ENCODE peak calls at places on chromosomes 6 and 20, in ten cellular contexts. One of them, this sample, is unnamed.

GRCh38 chr6:37809144-37809543 is 10.4 kb upstream of the ZFAND3 start:
- DNase-seq in AML-193: no peak
- DNase-seq in left colon: no peak
- DNase-seq in astrocyte of the spinal cord: peak
- DNase-seq in naive thymus-derived CD4-positive, alpha-beta T cell: no peak
- DNase-seq in HEK293T: no peak
- DNase-seq in Right ventricle myocardium superior: peak
- DNase-seq in dermis blood vessel endothelial cell: no peak
- DNase-seq in A549: no peak
- DNase-seq in cardiac muscle cell: peak
- DNase-seq in this sample: no peak

GRCh38 chr6:130357436-130357835 is 8.4 kb upstream of the TMEM200A start:
- DNase-seq in AML-193: no peak
- DNase-seq in dermis blood vessel endothelial cell: no peak
- DNase-seq in naive thymus-derived CD4-positive, alpha-beta T cell: no peak
- DNase-seq in left colon: no peak
- DNase-seq in cardiac muscle cell: no peak
- DNase-seq in astrocyte of the spinal cord: no peak
- DNase-seq in A549: no peak
- DNase-seq in HEK293T: no peak
- DNase-seq in Right ventricle myocardium superior: no peak
- DNase-seq in this sample: no peak

GRCh38 chr6:25301358-25301757 is 22.2 kb downstream of the CARMIL1 start:
- DNase-seq in naive thymus-derived CD4-positive, alpha-beta T cell: no peak
- DNase-seq in A549: no peak
- DNase-seq in astrocyte of the spinal cord: no peak
- DNase-seq in dermis blood vessel endothelial cell: no peak
- DNase-seq in HEK293T: no peak
- DNase-seq in cardiac muscle cell: no peak
- DNase-seq in Right ventricle myocardium superior: no peak
- DNase-seq in AML-193: peak
- DNase-seq in left colon: no peak
- DNase-seq in this sample: no peak

GRCh38 chr6:18352001-18352400 is 35.1 kb upstream of the RNF144B start:
- DNase-seq in A549: no peak
- DNase-seq in left colon: no peak
- DNase-seq in astrocyte of the spinal cord: no peak
- DNase-seq in naive thymus-derived CD4-positive, alpha-beta T cell: no peak
- DNase-seq in HEK293T: no peak
- DNase-seq in AML-193: no peak
- DNase-seq in dermis blood vessel endothelial cell: no peak
- DNase-seq in cardiac muscle cell: no peak
- DNase-seq in Right ventricle myocardium superior: no peak
- DNase-seq in this sample: no peak

GRCh38 chr20:2130668-2131067 is 29.0 kb downstream of the STK35 start:
- DNase-seq in left colon: no peak
- DNase-seq in cardiac muscle cell: no peak
- DNase-seq in dermis blood vessel endothelial cell: no peak
- DNase-seq in AML-193: no peak
- DNase-seq in astrocyte of the spinal cord: no peak
- DNase-seq in Right ventricle myocardium superior: no peak
- DNase-seq in A549: no peak
- DNase-seq in naive thymus-derived CD4-positive, alpha-beta T cell: no peak
- DNase-seq in HEK293T: no peak
- DNase-seq in this sample: no peak

GRCh38 chr6:37170273-37171140 is 555 bp downstream of the PIM1 start:
- DNase-seq in HEK293T: peak
- DNase-seq in naive thymus-derived CD4-positive, alpha-beta T cell: peak
- DNase-seq in dermis blood vessel endothelial cell: peak
- DNase-seq in Right ventricle myocardium superior: no peak
- DNase-seq in astrocyte of the spinal cord: no peak
- DNase-seq in AML-193: peak
- DNase-seq in cardiac muscle cell: peak
- DNase-seq in A549: peak
- DNase-seq in left colon: peak
- DNase-seq in this sample: peak

GRCh38 chr6:160972111-160972510 is 19.5 kb upstream of the MAP3K4 start:
- DNase-seq in Right ventricle myocardium superior: no peak
- DNase-seq in dermis blood vessel endothelial cell: no peak
- DNase-seq in naive thymus-derived CD4-positive, alpha-beta T cell: no peak
- DNase-seq in cardiac muscle cell: peak
- DNase-seq in left colon: no peak
- DNase-seq in A549: no peak
- DNase-seq in AML-193: no peak
- DNase-seq in HEK293T: no peak
- DNase-seq in astrocyte of the spinal cord: peak
- DNase-seq in this sample: peak

GRCh38 chr6:47196113-47196512 is 113.6 kb downstream of the TNFRSF21 start:
- DNase-seq in AML-193: no peak
- DNase-seq in naive thymus-derived CD4-positive, alpha-beta T cell: no peak
- DNase-seq in Right ventricle myocardium superior: no peak
- DNase-seq in astrocyte of the spinal cord: no peak
- DNase-seq in dermis blood vessel endothelial cell: no peak
- DNase-seq in left colon: no peak
- DNase-seq in HEK293T: no peak
- DNase-seq in A549: no peak
- DNase-seq in cardiac muscle cell: no peak
- DNase-seq in this sample: no peak

GRCh38 chr6:26571592-26572296 is 25.0 kb upstream of the ABT1 start:
- DNase-seq in astrocyte of the spinal cord: peak
- DNase-seq in HEK293T: no peak
- DNase-seq in AML-193: peak
- DNase-seq in naive thymus-derived CD4-positive, alpha-beta T cell: peak
- DNase-seq in left colon: no peak
- DNase-seq in Right ventricle myocardium superior: peak
- DNase-seq in dermis blood vessel endothelial cell: peak
- DNase-seq in A549: no peak
- DNase-seq in cardiac muscle cell: peak
- DNase-seq in this sample: peak

GRCh38 chr20:22796465-22797077 is 212.2 kb upstream of the FOXA2 start:
- DNase-seq in astrocyte of the spinal cord: peak
- DNase-seq in AML-193: no peak
- DNase-seq in naive thymus-derived CD4-positive, alpha-beta T cell: no peak
- DNase-seq in Right ventricle myocardium superior: no peak
- DNase-seq in dermis blood vessel endothelial cell: peak
- DNase-seq in HEK293T: no peak
- DNase-seq in cardiac muscle cell: peak
- DNase-seq in A549: no peak
- DNase-seq in left colon: no peak
- DNase-seq in this sample: no peak

GRCh38 chr6:53451165-53451564 is 93.7 kb downstream of the GCLC start:
- DNase-seq in A549: no peak
- DNase-seq in left colon: no peak
- DNase-seq in naive thymus-derived CD4-positive, alpha-beta T cell: no peak
- DNase-seq in astrocyte of the spinal cord: no peak
- DNase-seq in dermis blood vessel endothelial cell: no peak
- DNase-seq in AML-193: no peak
- DNase-seq in cardiac muscle cell: no peak
- DNase-seq in HEK293T: no peak
- DNase-seq in Right ventricle myocardium superior: no peak
- DNase-seq in this sample: no peak

GRCh38 chr6:79694156-79694555 is 63.0 kb downstream of the SH3BGRL2 start:
- DNase-seq in Right ventricle myocardium superior: no peak
- DNase-seq in AML-193: no peak
- DNase-seq in astrocyte of the spinal cord: no peak
- DNase-seq in cardiac muscle cell: no peak
- DNase-seq in left colon: no peak
- DNase-seq in dermis blood vessel endothelial cell: no peak
- DNase-seq in A549: no peak
- DNase-seq in naive thymus-derived CD4-positive, alpha-beta T cell: no peak
- DNase-seq in HEK293T: no peak
- DNase-seq in this sample: no peak

GRCh38 chr6:94254689-94255088 is 835.3 kb upstream of the EPHA7 start:
- DNase-seq in cardiac muscle cell: no peak
- DNase-seq in HEK293T: no peak
- DNase-seq in naive thymus-derived CD4-positive, alpha-beta T cell: no peak
- DNase-seq in Right ventricle myocardium superior: no peak
- DNase-seq in astrocyte of the spinal cord: peak
- DNase-seq in left colon: no peak
- DNase-seq in dermis blood vessel endothelial cell: no peak
- DNase-seq in AML-193: no peak
- DNase-seq in A549: no peak
- DNase-seq in this sample: no peak

GRCh38 chr6:51303313-51303712 is 484.6 kb downstream of the TFAP2B start:
- DNase-seq in naive thymus-derived CD4-positive, alpha-beta T cell: no peak
- DNase-seq in left colon: no peak
- DNase-seq in AML-193: peak
- DNase-seq in dermis blood vessel endothelial cell: no peak
- DNase-seq in HEK293T: no peak
- DNase-seq in astrocyte of the spinal cord: no peak
- DNase-seq in Right ventricle myocardium superior: no peak
- DNase-seq in cardiac muscle cell: no peak
- DNase-seq in A549: no peak
- DNase-seq in this sample: no peak

GRCh38 chr6:45741437-45742166 is 274.1 kb downstream of the CLIC5 start:
- DNase-seq in naive thymus-derived CD4-positive, alpha-beta T cell: no peak
- DNase-seq in A549: no peak
- DNase-seq in HEK293T: no peak
- DNase-seq in cardiac muscle cell: peak
- DNase-seq in AML-193: peak
- DNase-seq in Right ventricle myocardium superior: no peak
- DNase-seq in left colon: no peak
- DNase-seq in dermis blood vessel endothelial cell: no peak
- DNase-seq in astrocyte of the spinal cord: peak
- DNase-seq in this sample: no peak

GRCh38 chr6:118644007-118644406 is 7.4 kb downstream of the CEP85L start:
- DNase-seq in naive thymus-derived CD4-positive, alpha-beta T cell: no peak
- DNase-seq in HEK293T: no peak
- DNase-seq in left colon: no peak
- DNase-seq in astrocyte of the spinal cord: peak
- DNase-seq in A549: no peak
- DNase-seq in Right ventricle myocardium superior: no peak
- DNase-seq in dermis blood vessel endothelial cell: no peak
- DNase-seq in cardiac muscle cell: no peak
- DNase-seq in AML-193: no peak
- DNase-seq in this sample: no peak

GRCh38 chr20:22931653-22932052 is 103.5 kb upstream of the SSTR4 start:
- DNase-seq in left colon: no peak
- DNase-seq in AML-193: no peak
- DNase-seq in HEK293T: no peak
- DNase-seq in astrocyte of the spinal cord: no peak
- DNase-seq in Right ventricle myocardium superior: no peak
- DNase-seq in A549: no peak
- DNase-seq in naive thymus-derived CD4-positive, alpha-beta T cell: no peak
- DNase-seq in cardiac muscle cell: no peak
- DNase-seq in dermis blood vessel endothelial cell: no peak
- DNase-seq in this sample: no peak

GRCh38 chr20:25032478-25033183 is 25.3 kb downstream of the ACSS1 start:
- DNase-seq in left colon: peak
- DNase-seq in astrocyte of the spinal cord: peak
- DNase-seq in AML-193: no peak
- DNase-seq in naive thymus-derived CD4-positive, alpha-beta T cell: no peak
- DNase-seq in Right ventricle myocardium superior: peak
- DNase-seq in A549: no peak
- DNase-seq in cardiac muscle cell: peak
- DNase-seq in dermis blood vessel endothelial cell: no peak
- DNase-seq in HEK293T: no peak
- DNase-seq in this sample: no peak

GRCh38 chr6:33313105-33313708 is 671 bp downstream of the TAPBP start:
- DNase-seq in HEK293T: no peak
- DNase-seq in dermis blood vessel endothelial cell: peak
- DNase-seq in Right ventricle myocardium superior: no peak
- DNase-seq in left colon: no peak
- DNase-seq in naive thymus-derived CD4-positive, alpha-beta T cell: peak
- DNase-seq in cardiac muscle cell: peak
- DNase-seq in A549: no peak
- DNase-seq in astrocyte of the spinal cord: peak
- DNase-seq in AML-193: peak
- DNase-seq in this sample: peak

GRCh38 chr6:3748208-3748701 is 3.3 kb downstream of the PXDC1 start:
- DNase-seq in naive thymus-derived CD4-positive, alpha-beta T cell: no peak
- DNase-seq in cardiac muscle cell: peak
- DNase-seq in left colon: peak
- DNase-seq in astrocyte of the spinal cord: peak
- DNase-seq in dermis blood vessel endothelial cell: peak
- DNase-seq in A549: peak
- DNase-seq in HEK293T: peak
- DNase-seq in AML-193: peak
- DNase-seq in Right ventricle myocardium superior: peak
- DNase-seq in this sample: peak

GRCh38 chr20:45957021-45957941 is 14.7 kb downstream of the ZNF335 start:
- DNase-seq in A549: no peak
- DNase-seq in dermis blood vessel endothelial cell: no peak
- DNase-seq in AML-193: no peak
- DNase-seq in left colon: peak
- DNase-seq in cardiac muscle cell: no peak
- DNase-seq in Right ventricle myocardium superior: peak
- DNase-seq in HEK293T: no peak
- DNase-seq in naive thymus-derived CD4-positive, alpha-beta T cell: no peak
- DNase-seq in astrocyte of the spinal cord: no peak
- DNase-seq in this sample: no peak

GRCh38 chr6:45187841-45188240 is 140.3 kb upstream of the RUNX2 start:
- DNase-seq in naive thymus-derived CD4-positive, alpha-beta T cell: no peak
- DNase-seq in left colon: no peak
- DNase-seq in AML-193: no peak
- DNase-seq in Right ventricle myocardium superior: no peak
- DNase-seq in dermis blood vessel endothelial cell: no peak
- DNase-seq in cardiac muscle cell: peak
- DNase-seq in astrocyte of the spinal cord: peak
- DNase-seq in HEK293T: no peak
- DNase-seq in A549: no peak
- DNase-seq in this sample: peak

GRCh38 chr20:53658973-53659372 is 65.3 kb upstream of the ZNF217 start:
- DNase-seq in AML-193: no peak
- DNase-seq in Right ventricle myocardium superior: no peak
- DNase-seq in A549: no peak
- DNase-seq in HEK293T: no peak
- DNase-seq in astrocyte of the spinal cord: no peak
- DNase-seq in dermis blood vessel endothelial cell: no peak
- DNase-seq in cardiac muscle cell: no peak
- DNase-seq in naive thymus-derived CD4-positive, alpha-beta T cell: no peak
- DNase-seq in left colon: no peak
- DNase-seq in this sample: no peak

GRCh38 chr6:111200823-111201134 is 113.5 kb downstream of the SLC16A10 start:
- DNase-seq in Right ventricle myocardium superior: no peak
- DNase-seq in naive thymus-derived CD4-positive, alpha-beta T cell: no peak
- DNase-seq in dermis blood vessel endothelial cell: no peak
- DNase-seq in AML-193: no peak
- DNase-seq in cardiac muscle cell: no peak
- DNase-seq in A549: no peak
- DNase-seq in left colon: no peak
- DNase-seq in HEK293T: no peak
- DNase-seq in astrocyte of the spinal cord: no peak
- DNase-seq in this sample: no peak

GRCh38 chr6:108654465-108655106 is 93.9 kb downstream of the FOXO3 start:
- DNase-seq in A549: no peak
- DNase-seq in astrocyte of the spinal cord: peak
- DNase-seq in HEK293T: no peak
- DNase-seq in cardiac muscle cell: peak
- DNase-seq in Right ventricle myocardium superior: no peak
- DNase-seq in naive thymus-derived CD4-positive, alpha-beta T cell: no peak
- DNase-seq in left colon: no peak
- DNase-seq in dermis blood vessel endothelial cell: no peak
- DNase-seq in AML-193: no peak
- DNase-seq in this sample: no peak

GRCh38 chr6:110720066-110720465 is 95.2 kb downstream of the CDK19 start:
- DNase-seq in naive thymus-derived CD4-positive, alpha-beta T cell: no peak
- DNase-seq in AML-193: no peak
- DNase-seq in astrocyte of the spinal cord: no peak
- DNase-seq in cardiac muscle cell: no peak
- DNase-seq in A549: no peak
- DNase-seq in dermis blood vessel endothelial cell: no peak
- DNase-seq in HEK293T: no peak
- DNase-seq in Right ventricle myocardium superior: no peak
- DNase-seq in left colon: no peak
- DNase-seq in this sample: no peak

GRCh38 chr6:107132330-107132954 is 17.1 kb upstream of the BEND3 start:
- DNase-seq in naive thymus-derived CD4-positive, alpha-beta T cell: peak
- DNase-seq in dermis blood vessel endothelial cell: peak
- DNase-seq in AML-193: no peak
- DNase-seq in left colon: no peak
- DNase-seq in HEK293T: no peak
- DNase-seq in astrocyte of the spinal cord: peak
- DNase-seq in Right ventricle myocardium superior: no peak
- DNase-seq in A549: no peak
- DNase-seq in cardiac muscle cell: peak
- DNase-seq in this sample: peak

GRCh38 chr6:66496659-66497058 is 789.6 kb upstream of the EYS start:
- DNase-seq in AML-193: peak
- DNase-seq in astrocyte of the spinal cord: peak
- DNase-seq in dermis blood vessel endothelial cell: no peak
- DNase-seq in naive thymus-derived CD4-positive, alpha-beta T cell: no peak
- DNase-seq in left colon: no peak
- DNase-seq in cardiac muscle cell: peak
- DNase-seq in A549: no peak
- DNase-seq in Right ventricle myocardium superior: no peak
- DNase-seq in HEK293T: peak
- DNase-seq in this sample: no peak